ENCODE peak calls at places on chromosomes 5 and 9, in nine cellular contexts. Q is dorsolateral prefrontal cortex, D is progenitor cell of endocrine pancreas, H is tibial nerve, O is neural crest cell, G is prostate gland, W is endothelial cell, J is HFFc6, M is H1. Y is an unnamed sample.
A peak's percentile ranks its signal among the peaks of the same experiment; 100 is the strongest.

GRCh38 chr9:35932732-35933131 is 23.4 kb downstream of the SPAAR start:
- DNase-seq in M (no peak), G (no peak), Q (no peak), D (no peak), W (no peak), O (no peak), H (no peak), J (no peak), Y (no peak)

GRCh38 chr5:111512026-111512405 is 319 bp downstream of the STARD4 start:
- DNase-seq in H (peak; percentile 17), J (no peak), O (no peak), Q (no peak), D (no peak), G (peak; percentile 24), M (no peak), W (no peak), Y (no peak)

GRCh38 chr9:16753256-16753655 is 117.2 kb downstream of the BNC2 start:
- DNase-seq in W (no peak), G (no peak), O (no peak), J (no peak), D (no peak), M (no peak), Q (no peak), H (no peak), Y (no peak)

GRCh38 chr5:66138572-66139116 is 5.5 kb upstream of the SREK1 start:
- DNase-seq in O (no peak), H (no peak), W (no peak), G (no peak), D (no peak), Q (no peak), M (no peak), J (no peak), Y (no peak)

GRCh38 chr5:102801375-102801774 is 46.3 kb downstream of the PAM start:
- DNase-seq in G (no peak), J (no peak), D (no peak), O (no peak), H (no peak), W (no peak), M (no peak), Q (no peak), Y (no peak)

GRCh38 chr5:110356687-110357086 is 369.8 kb downstream of the TMEM232 start:
- DNase-seq in W (no peak), Q (no peak), M (no peak), J (no peak), H (no peak), O (no peak), D (no peak), G (no peak), Y (no peak)

GRCh38 chr5:35202319-35203111 is 27.8 kb downstream of the PRLR start:
- DNase-seq in J (peak; percentile 63), M (peak; percentile 25), D (peak; percentile 13), Q (no peak), W (peak; percentile 69), O (peak; percentile 35), H (peak; percentile 32), G (no peak), Y (no peak)

GRCh38 chr9:33130501-33130900 is 36.6 kb downstream of the B4GALT1 start:
- DNase-seq in Q (no peak), H (no peak), O (no peak), D (no peak), G (no peak), J (no peak), M (no peak), W (no peak), Y (no peak)

GRCh38 chr5:129664336-129664937 is 83.5 kb upstream of the MINAR2 start:
- DNase-seq in M (no peak), D (no peak), W (peak; percentile 50), J (peak; percentile 19), O (peak; percentile 27), G (no peak), H (peak; percentile 41), Q (no peak), Y (no peak)
- TF ChIP-seq CTCF in M (peak; percentile 45), D (peak; percentile 73), W (peak; percentile 90), J (peak; percentile 82), O (peak; percentile 79), G (peak; percentile 25), H (peak; percentile 61), Q (peak; percentile 55), Y (peak; percentile 81)

DNA sequence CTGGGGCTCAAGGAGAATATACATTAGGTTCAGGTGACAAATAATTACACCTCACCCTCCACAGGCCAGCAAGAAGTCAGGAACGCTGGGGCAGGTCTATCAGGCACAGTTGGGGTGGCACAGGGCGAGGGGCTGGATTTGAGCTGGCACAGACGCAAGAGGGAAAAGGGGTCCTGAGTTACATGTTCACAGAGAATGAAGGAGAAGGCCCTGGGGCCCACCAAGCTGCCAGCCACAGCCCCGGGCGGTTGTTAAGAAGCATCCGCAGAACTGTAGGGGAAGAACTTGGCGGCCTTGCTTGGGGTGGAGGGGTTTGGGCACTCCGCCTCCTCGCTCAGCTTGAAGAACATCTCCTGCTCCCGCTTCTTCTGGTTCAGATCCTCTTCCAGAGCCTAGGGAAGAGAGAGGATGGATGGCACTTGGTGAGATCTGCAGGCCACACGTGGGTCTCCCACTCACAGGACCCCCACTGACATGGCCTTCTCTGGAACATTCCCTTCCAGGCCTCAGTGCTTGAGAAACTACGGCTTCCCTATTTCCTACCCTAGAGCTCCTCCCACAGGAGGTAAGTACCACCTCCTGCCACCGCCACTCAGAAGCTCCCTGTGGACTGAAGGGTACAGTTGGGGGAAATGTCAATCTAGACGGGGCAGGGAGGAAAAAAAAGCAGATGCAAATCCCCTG is 38.3 kb upstream of the FBXW11 start:
- DNase-seq in M (no peak), Q (no peak), J (no peak), G (no peak), W (no peak), H (no peak), D (no peak), O (no peak), Y (no peak)
- TF ChIP-seq CTCF in M (peak; percentile 31), Q (no peak), J (no peak), G (no peak), W (no peak), H (no peak), D (no peak), O (no peak), Y (peak; percentile 12)

GRCh38 chr5:57613726-57614125 is 131.1 kb upstream of the ACTBL2 start:
- DNase-seq in M (no peak), G (no peak), Q (no peak), J (no peak), O (no peak), D (no peak), H (no peak), W (no peak), Y (no peak)

GRCh38 chr5:57621624-57622023 is 139.0 kb upstream of the ACTBL2 start:
- DNase-seq in Q (no peak), D (no peak), W (no peak), O (no peak), M (no peak), H (no peak), G (no peak), J (no peak), Y (no peak)

DNA sequence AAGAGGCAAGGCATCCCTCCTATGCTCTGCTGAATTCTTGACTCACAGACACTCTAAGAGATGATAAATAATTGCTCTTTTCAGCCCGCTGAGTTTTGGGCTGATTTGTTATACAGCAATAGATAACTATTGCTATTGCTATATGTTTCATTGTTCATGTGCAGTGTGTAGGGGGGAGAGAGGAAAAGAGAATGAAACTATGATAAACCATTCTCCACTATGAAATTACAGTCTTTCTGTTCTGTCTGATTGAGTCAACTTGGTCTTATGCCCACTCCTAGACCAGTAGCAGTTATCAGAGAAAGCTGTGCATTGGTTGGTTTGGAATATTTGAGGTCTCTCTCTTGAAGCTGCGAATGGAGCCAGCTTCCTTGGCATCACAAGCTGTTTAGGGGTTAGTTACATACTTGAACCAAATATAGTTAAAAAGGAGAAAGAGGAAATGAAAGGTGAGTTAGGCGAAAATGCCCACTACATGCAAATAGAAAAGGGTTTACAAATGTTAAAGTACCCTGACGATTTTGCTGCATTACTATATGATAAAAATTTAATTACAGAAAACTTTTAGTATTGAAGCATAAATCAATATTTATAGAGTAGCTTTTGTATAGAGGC is 136.3 kb upstream of the ACTBL2 start:
- DNase-seq in G (no peak), J (no peak), O (no peak), M (no peak), Q (no peak), H (no peak), D (no peak), W (no peak), Y (no peak)
- TF ChIP-seq CTCF in G (no peak), J (no peak), O (no peak), M (no peak), Q (no peak), H (no peak), D (no peak), W (no peak), Y (no peak)

GRCh38 chr9:98214811-98215210 is 22.4 kb upstream of the CORO2A start:
- DNase-seq in W (no peak), H (no peak), Q (peak; percentile 58), O (no peak), G (peak; percentile 80), D (no peak), M (no peak), J (no peak), Y (no peak)

GRCh38 chr9:98217255-98217654 is 24.8 kb upstream of the CORO2A start:
- DNase-seq in D (no peak), Q (no peak), W (no peak), O (no peak), G (no peak), H (no peak), M (no peak), J (no peak), Y (no peak)

GRCh38 chr9:98216391-98216790 is 24.0 kb upstream of the CORO2A start:
- DNase-seq in H (no peak), G (no peak), Q (no peak), M (no peak), J (no peak), W (no peak), O (no peak), D (no peak), Y (no peak)

GRCh38 chr9:98215266-98215665 is 22.8 kb upstream of the CORO2A start:
- DNase-seq in J (peak; percentile 48), D (no peak), O (no peak), W (no peak), M (no peak), G (no peak), H (no peak), Q (no peak), Y (no peak)

DNA sequence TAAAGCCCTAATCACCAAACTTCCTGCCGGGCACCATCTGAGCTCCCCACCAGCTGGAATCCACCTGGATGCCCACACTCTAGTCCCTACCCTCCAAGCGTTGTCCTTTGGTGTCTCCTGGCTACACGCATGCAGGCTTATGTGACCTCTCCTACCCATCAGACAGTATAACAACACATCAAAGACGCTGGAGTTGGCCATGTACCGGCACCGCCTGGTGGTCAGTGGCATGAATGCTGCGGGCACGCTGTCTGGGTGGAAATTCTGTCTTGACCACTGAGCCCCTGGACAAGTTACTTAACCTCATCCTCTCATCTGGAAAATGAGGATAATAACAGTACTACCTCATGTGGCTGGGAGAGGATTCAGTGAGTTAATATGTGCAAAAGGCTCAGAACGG is 23.4 kb upstream of the CORO2A start:
- DNase-seq in G (no peak), J (no peak), O (peak; percentile 54), W (peak; percentile 42), Q (no peak), M (no peak), D (no peak), H (no peak), Y (no peak)
- TF ChIP-seq CTCF in G (peak; percentile 29), J (peak; percentile 67), O (peak; percentile 52), W (peak; percentile 56), Q (peak; percentile 9), M (peak; percentile 75), D (peak; percentile 50), H (no peak), Y (no peak)